ENCODE peak calls at places on chromosomes 4 and X, in six cellular contexts. O is lung, C is upper lobe of right lung, X is A549, I is GM23248, Y is GM12865. K is an unnamed sample.

GRCh38 chr4:122826000-122826595 is 533 bp upstream of the FGF2 start:
- DNase-seq in O (no peak), C (no peak), X (no peak), I (peak), Y (no peak), K (no peak)

GRCh38 chr4:187470061-187470460 is 525.5 kb upstream of the ZFP42 start:
- DNase-seq in O (no peak), C (no peak), X (no peak), I (no peak), Y (no peak), K (no peak)

GRCh38 chrX:11419102-11419501 is 125.9 kb downstream of the AMELX start:
- DNase-seq in O (no peak), C (no peak), X (no peak), I (no peak), Y (no peak), K (no peak)

GRCh38 chr4:104979083-104979760 is 167.5 kb upstream of the TET2 start:
- DNase-seq in O (no peak), C (no peak), X (no peak), I (no peak), Y (no peak), K (no peak)

GRCh38 chrX:10989386-10989785 is 121.7 kb upstream of the HCCS start:
- DNase-seq in O (no peak), C (no peak), X (no peak), I (no peak), Y (no peak), K (no peak)

GRCh38 chr4:2394544-2394943 is 23.9 kb downstream of the ZFYVE28 start:
- DNase-seq in O (no peak), C (no peak), X (no peak), I (no peak), Y (no peak), K (no peak)

GRCh38 chr4:107721436-107722090 is 1.5 kb upstream of the PAPSS1 start:
- DNase-seq in O (no peak), C (peak), X (no peak), I (no peak), Y (peak), K (no peak)

GRCh38 chrX:38375888-38376287 is 23.5 kb downstream of the OTC start:
- DNase-seq in O (no peak), C (no peak), X (peak), I (peak), Y (peak), K (peak)

GRCh38 chrX:47814853-47815252 is 21.8 kb upstream of the ZNF81 start:
- DNase-seq in O (no peak), C (no peak), X (no peak), I (peak), Y (no peak), K (no peak)

GRCh38 chr4:186536285-186536684 is 19.1 kb downstream of the MTNR1A start:
- DNase-seq in O (no peak), C (no peak), X (peak), I (no peak), Y (no peak), K (no peak)

GRCh38 chr4:8857682-8858187 is 13.9 kb downstream of the HMX1 start:
- DNase-seq in O (no peak), C (no peak), X (no peak), I (no peak), Y (no peak), K (no peak)

GRCh38 chr4:8325284-8325973 is 55.9 kb downstream of the HTRA3 start:
- DNase-seq in O (no peak), C (peak), X (no peak), I (peak), Y (no peak), K (no peak)

GRCh38 chrX:27889878-27890277 is 82.1 kb downstream of the MAGEB10 start:
- DNase-seq in O (no peak), C (no peak), X (no peak), I (no peak), Y (no peak), K (no peak)

GRCh38 chr4:81564025-81564424 is 92.3 kb upstream of the RASGEF1B start:
- DNase-seq in O (no peak), C (no peak), X (no peak), I (no peak), Y (no peak), K (no peak)
- H3K4me3 ChIP-seq in O (no peak), C (no peak), X (no peak), I (no peak), Y (no peak), K (no peak)

GRCh38 chr4:75308049-75308448 is 206.2 kb downstream of the RCHY1 start:
- DNase-seq in O (no peak), C (no peak), X (no peak), I (no peak), Y (no peak), K (no peak)

GRCh38 chr4:75302648-75303047 is 211.6 kb downstream of the RCHY1 start:
- DNase-seq in O (no peak), C (no peak), X (no peak), I (no peak), Y (no peak), K (no peak)

DNA sequence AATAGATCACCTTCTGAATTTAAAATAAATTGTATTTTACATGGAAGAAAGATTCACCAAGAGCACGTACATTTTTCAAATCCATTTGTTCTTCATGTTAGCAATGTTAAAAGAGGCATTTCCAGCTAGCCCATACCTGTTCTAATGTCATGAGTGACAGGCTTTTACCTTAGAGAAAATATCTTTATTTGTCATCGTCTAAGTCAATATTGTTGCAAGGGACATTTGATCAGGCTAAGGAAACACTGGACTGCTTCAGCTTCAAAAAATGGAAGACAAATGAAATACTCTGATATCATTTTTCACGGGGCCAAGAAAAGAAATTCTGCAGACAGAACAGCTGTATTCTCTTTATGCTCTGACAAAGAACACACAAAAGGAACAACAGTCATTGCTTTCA is 207.7 kb downstream of the RCHY1 start:
- DNase-seq in O (no peak), C (no peak), X (no peak), I (no peak), Y (no peak), K (no peak)
- H3K4me3 ChIP-seq in O (no peak), C (no peak), X (no peak), I (no peak), Y (no peak), K (no peak)

GRCh38 chr4:78656968-78657445 is 105.4 kb downstream of the ANXA3 start:
- DNase-seq in O (no peak), C (no peak), X (no peak), I (no peak), Y (peak), K (no peak)
- H3K4me3 ChIP-seq in O (no peak), C (no peak), X (no peak), I (no peak), Y (no peak), K (no peak)

GRCh38 chr4:848803-849477 is 23.0 kb upstream of the CPLX1 start:
- DNase-seq in O (no peak), C (peak), X (no peak), I (no peak), Y (no peak), K (no peak)
- H3K4me3 ChIP-seq in O (no peak), C (no peak), X (no peak), I (no peak), Y (no peak), K (no peak)

DNA sequence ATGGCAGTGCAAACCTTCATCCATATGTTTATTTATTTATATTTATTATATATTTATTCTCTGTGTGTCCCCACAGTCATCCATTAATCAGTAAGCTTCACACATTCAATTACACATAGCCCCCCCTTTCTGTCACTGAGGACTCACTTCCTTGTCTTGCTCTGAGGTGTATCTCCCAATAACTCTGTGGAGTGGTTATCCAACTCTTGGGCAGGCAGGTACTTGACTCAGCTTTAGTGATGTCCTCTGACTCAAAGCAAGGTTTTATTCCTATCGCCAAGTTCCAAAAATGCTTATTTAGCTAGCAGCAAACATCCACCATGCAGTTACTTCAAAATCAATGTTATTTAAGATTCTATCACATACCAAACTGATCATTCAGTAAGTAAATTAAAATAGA is 25.2 kb upstream of the NDP start:
- DNase-seq in O (no peak), C (no peak), X (no peak), I (no peak), Y (no peak), K (no peak)
- H3K4me3 ChIP-seq in O (no peak), C (no peak), X (no peak), I (no peak), Y (no peak), K (no peak)

GRCh38 chr4:52750819-52751348 is 341 bp downstream of the ERVMER34-1 start:
- DNase-seq in O (no peak), C (peak), X (peak), I (peak), Y (no peak), K (peak)
- H3K4me3 ChIP-seq in O (peak), C (peak), X (peak), I (peak), Y (no peak), K (peak)

GRCh38 chr4:40316333-40316781 is 18.8 kb upstream of the CHRNA9 start:
- DNase-seq in O (no peak), C (no peak), X (peak), I (peak), Y (peak), K (peak)
- H3K4me3 ChIP-seq in O (no peak), C (peak), X (peak), I (peak), Y (peak), K (peak)

GRCh38 chrX:103687696-103688191 is 1.2 kb upstream of the MORF4L2 start:
- DNase-seq in O (peak), C (peak), X (peak), I (peak), Y (peak), K (peak)
- H3K4me3 ChIP-seq in O (peak), C (peak), X (peak), I (peak), Y (peak), K (peak)

K was measured in fibroblast of pulmonary artery.